ENCODE peak calls at places on chromosome 21, in four cellular contexts. F is fibroblast of lung, Q is left lung, K is body of pancreas. X is an unnamed sample.

GRCh38 chr21:41751621-41752020 is 15.2 kb downstream of the RIPK4 start:
- DNase-seq in Q (no peak), K (no peak), F (no peak), X (no peak)

GRCh38 chr21:26137379-26138060 is 33.0 kb downstream of the APP start:
- DNase-seq in F (no peak), Q (no peak), K (no peak), X (no peak)

GRCh38 chr21:27818847-27819246 is 852.0 kb upstream of the ADAMTS5 start:
- DNase-seq in Q (no peak), F (peak; percentile 23), K (no peak), X (no peak)

GRCh38 chr21:43613755-43614638 is 45.3 kb downstream of the HSF2BP start:
- DNase-seq in Q (no peak), F (peak; percentile 71), K (no peak), X (no peak)

GRCh38 chr21:28761709-28762356 is 230.8 kb downstream of the LTN1 start:
- DNase-seq in F (no peak), K (no peak), Q (no peak), X (no peak)

GRCh38 chr21:41168391-41169257 is 664 bp downstream of the BACE2 start:
- DNase-seq in Q (peak; percentile 80), F (peak; percentile 71), K (peak; percentile 54), X (peak; percentile 69)

GRCh38 chr21:25862596-25862995 is 127.8 kb downstream of the GABPA start:
- DNase-seq in F (peak; percentile 68), Q (no peak), K (no peak), X (no peak)

GRCh38 chr21:43908167-43908566 is 43.1 kb downstream of the AGPAT3 start:
- DNase-seq in Q (no peak), F (no peak), K (no peak), X (no peak)

GRCh38 chr21:20617130-20617529 is 381.1 kb upstream of the NCAM2 start:
- DNase-seq in Q (no peak), K (no peak), F (no peak), X (no peak)

GRCh38 chr21:26777166-26777565 is 68.0 kb downstream of the ADAMTS1 start:
- DNase-seq in F (no peak), K (no peak), Q (no peak), X (no peak)

GRCh38 chr21:30251781-30252180 is 31.0 kb downstream of the KRTAP24-1 start:
- DNase-seq in K (no peak), F (no peak), Q (no peak), X (no peak)

GRCh38 chr21:30255679-30256078 is 27.1 kb downstream of the KRTAP24-1 start:
- DNase-seq in F (no peak), Q (no peak), K (no peak), X (no peak)

GRCh38 chr21:30248844-30249243 is 32.9 kb upstream of the CLDN8 start:
- DNase-seq in F (no peak), Q (no peak), K (no peak), X (no peak)

GRCh38 chr21:30249936-30250335 is 32.8 kb downstream of the KRTAP24-1 start:
- DNase-seq in F (no peak), K (no peak), Q (no peak), X (no peak)
- H3K4me1 ChIP-seq in F (no peaks in the 10 kb centered on the region), K (no peaks in the 10 kb centered on the region), Q (no peaks in the 10 kb centered on the region), X (no peaks in the 10 kb centered on the region)

GRCh38 chr21:15534450-15534886 is 195.3 kb upstream of the USP25 start:
- DNase-seq in K (no peak), Q (no peak), F (no peak), X (no peak)
- TF ChIP-seq CTCF in K (no peak), Q (no peak), F (no peak), X (no peak)

DNA sequence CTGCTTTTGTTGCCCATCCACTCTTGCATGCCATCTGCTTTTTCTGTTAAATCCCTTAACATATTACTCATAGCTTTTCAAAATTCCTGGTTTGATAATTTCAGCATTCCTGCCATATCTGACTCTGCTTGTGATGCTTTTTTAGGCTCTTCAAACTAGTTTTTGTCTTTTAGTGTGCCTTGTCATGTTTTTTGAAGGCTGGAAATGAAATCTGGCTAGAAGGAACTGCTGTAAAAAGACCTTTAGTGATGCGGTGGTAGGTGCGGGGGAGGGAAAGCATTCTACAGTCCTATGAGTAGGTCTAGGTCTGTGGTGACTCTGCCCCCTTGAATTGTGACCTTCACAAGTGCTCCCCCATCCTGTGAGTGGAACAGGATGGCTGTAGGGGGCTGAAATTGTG is 15.0 kb upstream of the S100B start:
- DNase-seq in K (no peak), F (no peak), Q (no peak), X (no peak)
- H3K4me1 ChIP-seq in K (peaks cover 14% of the 10 kb centered on the region), F (no peaks in the 10 kb centered on the region), Q (peaks cover 22% of the 10 kb centered on the region), X (no peaks in the 10 kb centered on the region)

GRCh38 chr21:46544003-46544402 is 60.9 kb downstream of the S100B start:
- DNase-seq in Q (no peak), K (no peak), F (no peak), X (peak; percentile 15)

GRCh38 chr21:46540087-46540710 is 64.7 kb downstream of the S100B start:
- DNase-seq in F (no peak), Q (no peak), K (no peak), X (peak; percentile 22)

GRCh38 chr21:46544824-46545223 is 60.1 kb downstream of the S100B start:
- DNase-seq in F (no peak), K (no peak), Q (no peak), X (no peak)

GRCh38 chr21:46543306-46543705 is 61.6 kb downstream of the S100B start:
- DNase-seq in K (no peak), Q (no peak), F (no peak), X (peak; percentile 14)

GRCh38 chr21:46542588-46543092 is 62.2 kb downstream of the S100B start:
- DNase-seq in K (no peak), Q (no peak), F (no peak), X (peak; percentile 41)
- TF ChIP-seq CTCF in K (no peak), Q (no peak), F (no peak), X (no peak)

GRCh38 chr21:36989699-36990507 is 16.6 kb upstream of the RIPPLY3 start:
- DNase-seq in F (peak; percentile 93), K (peak; percentile 94), Q (peak; percentile 98), X (peak; percentile 98)

GRCh38 chr21:36992671-36993070 is 13.8 kb upstream of the RIPPLY3 start:
- DNase-seq in F (no peak), K (peak; percentile 26), Q (no peak), X (no peak)

GRCh38 chr21:36987845-36988244 is 18.7 kb upstream of the RIPPLY3 start:
- DNase-seq in Q (no peak), F (no peak), K (no peak), X (no peak)

GRCh38 chr21:36988536-36988935 is 18.0 kb upstream of the RIPPLY3 start:
- DNase-seq in K (no peak), Q (no peak), F (no peak), X (no peak)

DNA sequence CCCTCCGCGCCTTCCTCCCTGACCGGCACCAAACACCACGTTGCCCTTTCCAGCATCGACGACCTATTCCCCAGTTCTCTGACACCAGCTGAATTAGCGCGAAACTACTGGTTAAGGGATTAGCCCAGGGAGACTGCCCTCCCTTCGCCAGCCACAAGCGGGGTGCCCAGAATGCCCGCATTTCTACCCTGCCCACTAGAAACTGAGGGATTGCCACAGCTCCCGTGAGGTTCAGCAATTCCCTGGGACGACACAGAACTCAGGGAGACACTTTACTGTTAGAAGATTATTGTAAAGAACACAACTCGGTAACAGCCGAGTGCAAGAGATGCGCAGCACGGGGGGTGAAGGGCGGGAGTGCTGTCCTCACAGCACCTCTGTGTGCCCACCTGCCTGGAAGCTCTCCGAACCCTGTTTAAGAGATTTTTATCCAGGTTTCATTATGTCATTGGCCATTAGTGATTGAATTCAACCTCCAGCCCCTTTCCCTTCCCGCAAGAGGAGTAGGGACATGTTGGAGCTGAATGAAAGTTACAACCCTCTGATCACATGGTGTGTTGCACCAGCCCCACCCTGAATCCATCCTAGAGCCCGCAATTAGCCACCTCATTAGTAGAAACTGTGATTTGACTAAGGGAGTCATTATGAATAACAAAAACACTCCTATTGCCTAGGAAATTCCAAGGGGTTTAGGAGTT is 15.8 kb upstream of the RIPPLY3 start:
- DNase-seq in F (no peak), K (no peak), Q (no peak), X (no peak)
- H3K4me1 ChIP-seq in F (no peaks in the 10 kb centered on the region), K (peaks cover 11% of the 10 kb centered on the region), Q (peaks cover 6% of the 10 kb centered on the region), X (no peaks in the 10 kb centered on the region)

GRCh38 chr21:34553199-34553952 is 41.4 kb upstream of the KCNE1 start:
- DNase-seq in F (peak; percentile 67), K (no peak), Q (no peak), X (no peak)
- TF ChIP-seq CTCF in F (no peak), K (no peak), Q (no peak), X (no peak)

DNA sequence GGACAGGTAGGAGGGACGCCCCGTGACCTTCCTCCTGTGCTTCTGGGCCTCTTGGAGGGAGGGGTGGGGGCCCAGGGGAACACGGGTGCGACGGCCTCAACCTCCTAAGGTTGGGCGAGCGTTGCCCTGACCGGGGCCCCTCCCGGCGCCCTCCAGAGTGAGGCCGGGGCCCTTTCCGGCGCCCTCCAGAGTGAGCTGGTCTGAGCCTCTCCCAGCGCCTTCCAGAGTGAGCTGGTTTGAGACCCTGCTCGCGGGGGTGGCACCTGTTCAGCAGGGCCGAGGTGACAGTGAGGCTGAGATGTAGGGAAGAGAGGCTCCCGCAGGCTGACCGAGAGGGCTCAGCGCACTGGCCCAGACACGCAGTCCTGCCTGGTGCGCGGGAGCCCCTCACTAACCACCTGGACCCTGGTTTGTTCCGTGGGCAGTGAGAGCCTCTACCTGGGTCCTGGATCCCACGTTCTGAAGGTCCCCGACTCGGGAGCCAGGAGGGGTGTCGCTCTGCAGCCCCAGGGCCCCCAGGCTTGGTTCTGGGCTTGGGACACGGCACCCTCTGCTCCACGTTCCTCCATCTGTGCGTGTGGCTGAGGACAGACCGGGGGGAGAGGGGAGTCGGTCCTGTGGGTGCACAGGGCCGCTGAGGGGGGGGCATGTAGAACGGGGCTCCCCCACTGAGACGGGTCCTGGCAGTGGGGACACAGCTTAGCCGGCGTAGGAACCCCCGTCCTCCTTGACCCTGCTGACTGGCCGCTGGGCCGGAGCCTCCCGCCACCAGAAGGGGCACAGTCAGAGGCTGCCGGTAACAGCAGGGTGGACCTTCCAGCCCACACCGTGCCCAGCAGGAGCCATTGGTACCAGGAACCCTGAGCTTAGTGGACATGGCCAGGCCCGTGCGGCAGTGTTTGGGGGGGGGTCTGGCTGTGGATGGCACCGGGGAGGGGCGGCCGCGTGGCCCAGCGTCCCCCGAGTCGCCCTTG is 1.5 kb downstream of the COL6A1 start:
- DNase-seq in F (no peak), Q (peak; percentile 66), K (peak; percentile 15), X (peak; percentile 17)
- H3K4me1 ChIP-seq in F (peaks cover 30% of the 10 kb centered on the region), Q (peaks cover 17% of the 10 kb centered on the region), K (peaks cover 24% of the 10 kb centered on the region), X (no peaks in the 10 kb centered on the region)

GRCh38 chr21:23936224-23936623 is 1671.1 kb downstream of the MRPL39 start:
- DNase-seq in F (peak; percentile 50), Q (no peak), K (no peak), X (no peak)
- TF ChIP-seq CTCF in F (no peak), Q (no peak), K (peak; percentile 14), X (peak; percentile 9)